ENCODE peak calls at places on chromosomes 13 and 19, in six cellular contexts. Y is left ventricle myocardium inferior, R is DND-41, D is RWPE1, C is cardiac muscle cell, L is colonic mucosa. I is an unnamed sample.

GRCh38 chr13:72963762-72964161 is 95.0 kb upstream of the KLF5 start:
- DNase-seq in L (no peak), R (no peak), C (no peak), D (no peak), Y (no peak), I (no peak)

GRCh38 chr13:77329133-77330008 is 2.5 kb upstream of the MYCBP2 start:
- DNase-seq in D (peak), Y (peak), L (peak), C (peak), R (peak), I (peak)

GRCh38 chr13:94177041-94177440 is 302.4 kb downstream of the DCT start:
- DNase-seq in R (no peak), C (peak), D (no peak), L (no peak), Y (no peak), I (no peak)

GRCh38 chr13:45851171-45851889 is at the start of gene SIAH3:
- DNase-seq in L (no peak), R (no peak), Y (no peak), D (no peak), C (peak), I (no peak)

GRCh38 chr13:97194473-97194872 is 27.7 kb upstream of the MBNL2 start:
- DNase-seq in R (no peak), L (no peak), C (peak), Y (no peak), D (peak), I (peak)

GRCh38 chr13:76848596-76848995 is 37.6 kb downstream of the KCTD12 start:
- DNase-seq in R (no peak), C (peak), Y (peak), L (no peak), D (no peak), I (no peak)

GRCh38 chr19:54905908-54906511 is at the start of gene NCR1:
- DNase-seq in L (no peak), Y (no peak), D (no peak), C (no peak), R (no peak), I (no peak)

GRCh38 chr19:51251453-51251790 is 542 bp downstream of the SIGLECL1 start:
- DNase-seq in L (no peak), C (no peak), R (no peak), D (no peak), Y (no peak), I (peak)

DNA sequence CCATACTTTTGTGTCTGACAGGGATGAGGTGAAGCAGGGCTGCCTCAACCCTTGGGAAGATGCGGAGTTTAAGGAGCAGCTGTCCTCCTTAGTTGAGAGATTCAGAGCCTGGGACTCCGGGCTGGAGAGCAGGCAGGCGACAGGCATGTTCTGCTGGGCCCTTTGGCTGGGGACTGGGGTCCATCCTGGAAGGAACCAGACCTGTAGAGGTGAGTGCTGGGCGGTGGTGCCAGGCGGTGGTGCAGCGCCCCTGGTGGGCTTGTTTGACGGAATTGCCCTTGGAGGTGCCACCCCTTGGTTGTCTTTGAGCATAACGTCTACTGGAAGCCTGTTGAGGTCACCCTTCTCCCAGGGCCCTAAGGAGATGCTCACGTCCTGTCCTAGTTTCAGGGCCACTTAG is 20.6 kb upstream of the SLC15A1 start:
- DNase-seq in C (no peak), L (no peak), R (no peak), D (no peak), Y (no peak), I (no peak)
- TF ChIP-seq CTCF in C (peak), L (no peak), R (peak), D (no peak), Y (no peak), I (no peak)

DNA sequence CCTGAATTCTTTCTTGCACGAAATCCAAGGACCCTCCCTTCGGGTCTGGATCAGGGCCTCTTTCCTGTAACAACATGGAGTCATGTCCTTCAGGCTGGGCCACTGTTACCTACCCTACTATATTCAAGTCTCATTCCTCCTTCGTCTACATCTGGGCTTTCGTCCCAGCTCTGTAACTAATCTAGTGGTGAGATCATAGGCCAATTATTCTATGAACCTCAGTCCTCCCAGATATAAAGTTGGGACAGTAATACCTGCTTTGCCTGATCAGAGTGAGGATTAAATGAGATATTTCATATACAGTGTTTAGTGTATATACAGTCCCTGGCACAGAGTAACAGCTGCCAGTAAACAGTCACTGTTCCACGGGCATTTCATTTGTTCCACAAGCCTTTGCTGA is 48.3 kb upstream of the ATP12A start:
- DNase-seq in L (no peak), Y (no peak), R (no peak), C (no peak), D (no peak), I (no peak)
- TF ChIP-seq CTCF in L (no peak), Y (no peak), R (no peak), C (no peak), D (no peak), I (no peak)

DNA sequence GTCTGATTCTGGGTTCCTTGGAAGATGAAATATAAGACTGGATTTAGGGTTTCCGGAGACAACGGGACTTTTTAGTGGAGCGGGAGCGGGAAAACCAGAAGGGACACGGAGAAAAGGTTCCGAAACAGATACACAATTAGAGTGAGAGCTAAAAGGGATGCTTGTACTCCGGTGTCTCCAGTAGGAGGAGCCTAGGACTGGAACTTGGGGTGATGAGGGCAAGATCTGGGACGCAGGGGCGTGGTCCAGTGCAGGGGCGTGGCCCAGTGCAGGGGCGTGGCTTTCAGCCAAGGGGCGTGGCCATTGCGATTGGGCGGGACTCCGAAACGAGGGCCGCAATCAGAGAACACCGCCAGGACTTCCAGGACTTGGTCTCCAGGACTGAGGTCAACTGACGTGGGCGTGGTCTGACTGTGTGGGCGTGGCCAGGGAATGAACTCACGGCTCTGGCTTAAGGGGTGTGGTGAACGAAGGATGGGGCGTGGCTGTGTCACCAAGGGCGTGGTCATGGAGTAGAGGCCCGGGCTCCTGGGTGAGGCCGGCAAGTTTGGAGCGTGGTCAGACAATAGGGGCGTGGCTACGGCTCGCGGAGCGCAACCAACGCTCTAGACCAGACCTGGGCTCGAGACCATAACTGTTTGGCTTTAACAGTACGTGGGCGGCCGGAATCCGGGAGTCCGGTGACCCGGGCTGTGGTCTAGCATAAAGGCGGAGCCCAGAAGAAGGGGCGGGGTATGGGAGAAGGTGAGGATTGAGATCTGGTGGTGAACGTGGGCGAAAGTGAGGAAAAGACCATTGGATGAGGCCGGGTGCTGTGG is at the start of gene DKKL1:
- DNase-seq in R (peak), C (peak), L (peak), D (peak), Y (peak), I (peak)
- TF ChIP-seq CTCF in R (no peak), C (peak), L (no peak), D (peak), Y (peak), I (no peak)

GRCh38 chr19:17488593-17489391 is 18.5 kb downstream of the SLC27A1 start:
- DNase-seq in L (peak), C (peak), R (peak), Y (peak), D (peak), I (peak)
- TF ChIP-seq CTCF in L (no peak), C (no peak), R (peak), Y (no peak), D (no peak), I (no peak)

GRCh38 chr19:36210497-36210896 is 4.0 kb downstream of the ZNF565 start:
- DNase-seq in L (no peak), Y (no peak), C (peak), D (no peak), R (no peak), I (no peak)

GRCh38 chr19:36213793-36214387 is 575 bp downstream of the ZNF565 start:
- DNase-seq in R (no peak), L (no peak), C (no peak), D (no peak), Y (no peak), I (peak)

GRCh38 chr19:36214388-36215275 is at the start of the genes ZNF146 and ZNF565:
- DNase-seq in C (peak), Y (peak), D (peak), R (peak), L (peak), I (peak)

GRCh38 chr19:36212895-36213294 is 1.6 kb downstream of the ZNF565 start:
- DNase-seq in L (no peak), D (no peak), C (no peak), R (no peak), Y (no peak), I (no peak)

GRCh38 chr19:36215276-36216171 is 618 bp downstream of the ZNF146 start:
- DNase-seq in C (peak), L (no peak), D (no peak), Y (no peak), R (peak), I (no peak)
- TF ChIP-seq CTCF in C (no peak), L (no peak), D (no peak), Y (no peak), R (no peak), I (no peak)

DNA sequence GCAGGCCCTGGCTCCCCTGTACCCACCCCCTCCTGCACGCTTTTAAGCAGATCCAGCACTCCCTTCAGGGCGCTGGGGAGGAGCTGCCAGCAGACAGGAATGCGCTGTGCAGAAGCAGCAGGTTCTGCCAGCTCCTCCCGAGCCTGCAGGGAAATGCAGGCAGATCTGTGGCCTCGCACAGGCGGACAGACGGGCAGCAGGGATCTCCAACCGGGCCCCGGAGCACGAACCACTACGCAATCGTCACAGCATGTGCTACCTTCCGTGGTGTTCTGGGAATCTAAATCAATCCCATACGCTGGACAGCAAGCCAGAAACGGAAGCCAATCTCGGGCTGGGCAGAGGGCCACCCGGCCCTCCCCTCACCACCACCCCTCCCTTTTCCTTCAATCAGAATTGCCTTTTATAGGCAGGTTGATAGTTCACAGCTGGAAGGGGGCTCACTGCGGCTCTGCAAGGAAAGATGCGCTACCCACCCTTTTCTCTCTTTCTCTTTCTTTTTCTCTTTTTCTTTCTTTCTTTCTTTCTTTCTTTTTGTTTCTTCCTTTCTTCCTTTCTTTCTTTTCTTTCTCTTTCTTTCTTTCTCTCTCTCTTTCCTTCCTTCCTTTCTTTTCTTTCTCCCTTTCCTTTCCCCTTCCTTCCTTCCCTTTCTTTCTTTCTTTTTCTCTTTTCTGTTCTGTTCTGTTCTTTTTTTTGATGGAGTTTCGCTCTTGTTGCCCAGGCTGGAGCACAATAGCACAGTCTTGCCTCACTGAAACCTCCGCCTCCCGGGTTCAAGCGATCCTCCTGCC is 99.9 kb downstream of the GNG7 start:
- DNase-seq in D (peak), R (no peak), C (peak), L (peak), Y (peak), I (peak)
- TF ChIP-seq CTCF in D (no peak), R (no peak), C (no peak), L (no peak), Y (peak), I (no peak)

DNA sequence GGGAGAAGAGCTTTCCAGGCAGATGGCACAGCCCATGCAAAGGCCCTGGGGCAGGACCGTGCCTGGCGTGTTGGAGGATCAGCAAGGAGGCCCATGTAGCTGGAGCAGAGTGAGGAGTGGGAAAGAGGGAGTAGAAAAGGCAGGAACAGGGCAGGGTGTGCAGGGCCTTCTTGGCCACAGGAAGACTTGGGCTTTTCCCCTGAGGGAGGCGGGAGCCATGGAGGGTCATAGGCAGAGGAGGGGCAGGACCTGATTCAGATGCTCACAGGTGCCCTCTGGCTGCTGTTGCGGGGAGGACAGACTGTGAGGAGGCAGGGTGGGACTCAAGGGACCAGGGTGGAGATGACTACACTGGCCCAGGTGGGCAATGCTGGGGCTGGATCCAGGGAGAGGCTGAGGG is 13.8 kb upstream of the PTPRS start:
- DNase-seq in Y (no peak), C (peak), D (no peak), L (no peak), R (peak), I (peak)
- TF ChIP-seq CTCF in Y (no peak), C (peak), D (peak), L (no peak), R (peak), I (no peak)

DNA sequence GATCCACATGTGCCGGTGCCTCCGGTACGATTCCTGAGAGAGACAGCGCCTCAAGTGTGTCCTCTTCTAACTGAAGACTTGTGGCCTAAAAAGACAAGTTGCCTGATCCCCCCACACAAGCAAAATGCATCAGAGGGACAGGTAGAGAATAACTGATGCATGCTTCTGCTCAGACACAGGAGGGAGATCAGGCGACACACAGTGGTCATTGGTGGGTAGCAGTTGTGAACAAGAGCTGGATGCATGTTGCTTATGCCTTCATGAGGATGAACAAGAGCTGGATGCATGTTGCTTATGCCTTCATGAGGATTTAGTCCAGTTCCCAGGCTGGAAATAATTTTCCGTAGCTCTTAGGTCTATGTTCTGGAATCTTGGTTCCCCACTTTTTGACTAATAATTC is 505.6 kb downstream of the MYO16 start:
- DNase-seq in R (no peak), D (no peak), C (no peak), L (no peak), Y (no peak), I (no peak)
- TF ChIP-seq CTCF in R (no peak), D (no peak), C (no peak), L (no peak), Y (no peak), I (no peak)

GRCh38 chr19:40584007-40584406 is 7.3 kb downstream of the SHKBP1 start:
- DNase-seq in L (no peak), C (no peak), D (no peak), R (no peak), Y (no peak), I (no peak)
- TF ChIP-seq CTCF in L (no peak), C (peak), D (no peak), R (peak), Y (no peak), I (no peak)

GRCh38 chr13:101544979-101545378 is 92.5 kb downstream of the ITGBL1 start:
- DNase-seq in D (no peak), Y (no peak), R (no peak), C (no peak), L (no peak), I (no peak)

GRCh38 chr13:101545521-101545920 is 93.0 kb downstream of the ITGBL1 start:
- DNase-seq in Y (no peak), D (no peak), C (no peak), L (no peak), R (no peak), I (no peak)
- TF ChIP-seq CTCF in Y (peak), D (no peak), C (no peak), L (no peak), R (no peak), I (no peak)

I was measured in Calu3.